ENCODE peak calls at places on chromosomes 12 and 14, in five cellular contexts. Q, M, Y, F and A are unnamed samples.
A peak's percentile ranks its signal among the peaks of the same experiment; 100 is the strongest.

GRCh38 chr14:59511916-59512530 is 27.7 kb downstream of the JKAMP start:
- DNase-seq in Q (peak; percentile 36), M (peak; percentile 11), Y (peak; percentile 41), F (no peak), A (no peak)

GRCh38 chr12:31021809-31022492 is 51.7 kb upstream of the DDX11 start:
- DNase-seq in Q (no peak), M (no peak), Y (no peak), F (no peak), A (no peak)

GRCh38 chr12:119679490-119679889 is 11.6 kb downstream of the PRKAB1 start:
- DNase-seq in Q (no peak), M (no peak), Y (no peak), F (no peak), A (no peak)

GRCh38 chr12:100484891-100485511 is 11.3 kb downstream of the NR1H4 start:
- DNase-seq in Q (no peak), M (no peak), Y (no peak), F (no peak), A (no peak)

GRCh38 chr12:93306636-93307035 is 71.1 kb upstream of the NUDT4 start:
- DNase-seq in Q (no peak), M (no peak), Y (no peak), F (no peak), A (no peak)

GRCh38 chr14:84749191-84749945 is 780.6 kb upstream of the FLRT2 start:
- DNase-seq in Q (no peak), M (no peak), Y (no peak), F (no peak), A (no peak)

GRCh38 chr14:103886304-103887169 is 39.2 kb upstream of the PPP1R13B start:
- DNase-seq in Q (no peak), M (no peak), Y (no peak), F (no peak), A (no peak)

GRCh38 chr12:108060054-108060453 is 69.0 kb upstream of the WSCD2 start:
- DNase-seq in Q (no peak), M (no peak), Y (no peak), F (no peak), A (no peak)

GRCh38 chr12:16036073-16036472 is 124.9 kb downstream of the DERA start:
- DNase-seq in Q (no peak), M (no peak), Y (no peak), F (no peak), A (no peak)

GRCh38 chr12:77834618-77835017 is 3.9 kb downstream of the NAV3 start:
- DNase-seq in Q (no peak), M (no peak), Y (no peak), F (no peak), A (no peak)

GRCh38 chr14:82504894-82505293 is 971.2 kb upstream of the SEL1L start:
- DNase-seq in Q (no peak), M (no peak), Y (no peak), F (no peak), A (no peak)

GRCh38 chr14:62428429-62429203 is 616.6 kb downstream of the KCNH5 start:
- DNase-seq in Q (no peak), M (no peak), Y (no peak), F (no peak), A (no peak)

GRCh38 chr12:50934981-50935807 is 17.1 kb upstream of the HIGD1C start:
- DNase-seq in Q (no peak), M (no peak), Y (no peak), F (no peak), A (no peak)

GRCh38 chr14:96635850-96636249 is 133.7 kb downstream of the PAPOLA start:
- DNase-seq in Q (peak; percentile 1), M (no peak), Y (no peak), F (no peak), A (no peak)

GRCh38 chr14:77027538-77028383 is 747 bp downstream of the IRF2BPL start:
- DNase-seq in Q (peak; percentile 54), M (peak; percentile 73), Y (peak; percentile 79), F (no peak), A (peak; percentile 91)

GRCh38 chr14:64298773-64299172 is 4.6 kb upstream of the ESR2 start:
- DNase-seq in Q (no peak), M (no peak), Y (no peak), F (no peak), A (no peak)